ENCODE peak calls at places on chromosomes 3 and 15, in nine cellular contexts. One of them, this sample, is unnamed.

GRCh38 chr3:188433526-188433855 is 279.5 kb downstream of the LPP start:
- DNase-seq in BJ: no peak
- DNase-seq in H1: no peak
- DNase-seq in H7: no peak
- DNase-seq in activated naive CD4-positive, alpha-beta T cell treated with anti-CD3 and anti-CD28 coated beads for 36 hours: no peak
- DNase-seq in HEK293T: no peak
- DNase-seq in lung: no peak
- DNase-seq in AG08395: no peak
- DNase-seq in SK-MEL-5: no peak
- DNase-seq in this sample: no peak

GRCh38 chr3:73729969-73730440 is 105.3 kb upstream of the PDZRN3 start:
- DNase-seq in BJ: no peak
- DNase-seq in H1: no peak
- DNase-seq in H7: no peak
- DNase-seq in activated naive CD4-positive, alpha-beta T cell treated with anti-CD3 and anti-CD28 coated beads for 36 hours: no peak
- DNase-seq in HEK293T: no peak
- DNase-seq in lung: peak
- DNase-seq in AG08395: no peak
- DNase-seq in SK-MEL-5: no peak
- DNase-seq in this sample: no peak

GRCh38 chr3:141738636-141739363 is 702 bp downstream of the RNF7 start:
- DNase-seq in BJ: peak
- DNase-seq in H1: no peak
- DNase-seq in H7: peak
- DNase-seq in activated naive CD4-positive, alpha-beta T cell treated with anti-CD3 and anti-CD28 coated beads for 36 hours: peak
- DNase-seq in HEK293T: no peak
- DNase-seq in lung: no peak
- DNase-seq in AG08395: peak
- DNase-seq in SK-MEL-5: peak
- DNase-seq in this sample: no peak

GRCh38 chr3:104952587-104952986 is 414.1 kb upstream of the ALCAM start:
- DNase-seq in BJ: peak
- DNase-seq in H1: no peak
- DNase-seq in H7: no peak
- DNase-seq in activated naive CD4-positive, alpha-beta T cell treated with anti-CD3 and anti-CD28 coated beads for 36 hours: no peak
- DNase-seq in HEK293T: no peak
- DNase-seq in lung: peak
- DNase-seq in AG08395: peak
- DNase-seq in SK-MEL-5: peak
- DNase-seq in this sample: no peak

GRCh38 chr3:126963261-126964190 is 19.4 kb upstream of the PLXNA1 start:
- DNase-seq in BJ: no peak
- DNase-seq in H1: no peak
- DNase-seq in H7: no peak
- DNase-seq in activated naive CD4-positive, alpha-beta T cell treated with anti-CD3 and anti-CD28 coated beads for 36 hours: no peak
- DNase-seq in HEK293T: no peak
- DNase-seq in lung: no peak
- DNase-seq in AG08395: no peak
- DNase-seq in SK-MEL-5: no peak
- DNase-seq in this sample: no peak

GRCh38 chr15:39361497-39361896 is 219.4 kb upstream of the THBS1 start:
- DNase-seq in BJ: no peak
- DNase-seq in H1: no peak
- DNase-seq in H7: no peak
- DNase-seq in activated naive CD4-positive, alpha-beta T cell treated with anti-CD3 and anti-CD28 coated beads for 36 hours: no peak
- DNase-seq in HEK293T: no peak
- DNase-seq in lung: no peak
- DNase-seq in AG08395: no peak
- DNase-seq in SK-MEL-5: no peak
- DNase-seq in this sample: no peak

GRCh38 chr3:127427666-127428065 is 139.8 kb upstream of the PRR20G start:
- DNase-seq in BJ: no peak
- DNase-seq in H1: no peak
- DNase-seq in H7: no peak
- DNase-seq in activated naive CD4-positive, alpha-beta T cell treated with anti-CD3 and anti-CD28 coated beads for 36 hours: no peak
- DNase-seq in HEK293T: no peak
- DNase-seq in lung: no peak
- DNase-seq in AG08395: no peak
- DNase-seq in SK-MEL-5: no peak
- DNase-seq in this sample: no peak

GRCh38 chr3:158539414-158540014 is 31.5 kb upstream of the MLF1 start:
- DNase-seq in BJ: peak
- DNase-seq in H1: no peak
- DNase-seq in H7: no peak
- DNase-seq in activated naive CD4-positive, alpha-beta T cell treated with anti-CD3 and anti-CD28 coated beads for 36 hours: peak
- DNase-seq in HEK293T: peak
- DNase-seq in lung: no peak
- DNase-seq in AG08395: peak
- DNase-seq in SK-MEL-5: peak
- DNase-seq in this sample: no peak

GRCh38 chr15:62559049-62559733 is 394.1 kb upstream of the C2CD4B start:
- DNase-seq in BJ: peak
- DNase-seq in H1: no peak
- DNase-seq in H7: no peak
- DNase-seq in activated naive CD4-positive, alpha-beta T cell treated with anti-CD3 and anti-CD28 coated beads for 36 hours: no peak
- DNase-seq in HEK293T: no peak
- DNase-seq in lung: no peak
- DNase-seq in AG08395: peak
- DNase-seq in SK-MEL-5: no peak
- DNase-seq in this sample: no peak

GRCh38 chr3:177106184-177106583 is 91.1 kb downstream of the TBL1XR1 start:
- DNase-seq in BJ: no peak
- DNase-seq in H1: no peak
- DNase-seq in H7: no peak
- DNase-seq in activated naive CD4-positive, alpha-beta T cell treated with anti-CD3 and anti-CD28 coated beads for 36 hours: no peak
- DNase-seq in HEK293T: no peak
- DNase-seq in lung: no peak
- DNase-seq in AG08395: no peak
- DNase-seq in SK-MEL-5: no peak
- DNase-seq in this sample: no peak

GRCh38 chr3:35659808-35660207 is 20.5 kb downstream of the ARPP21 start:
- DNase-seq in BJ: no peak
- DNase-seq in H1: no peak
- DNase-seq in H7: no peak
- DNase-seq in activated naive CD4-positive, alpha-beta T cell treated with anti-CD3 and anti-CD28 coated beads for 36 hours: peak
- DNase-seq in HEK293T: no peak
- DNase-seq in lung: no peak
- DNase-seq in AG08395: no peak
- DNase-seq in SK-MEL-5: peak
- DNase-seq in this sample: no peak

GRCh38 chr15:82122754-82123400 is 77.1 kb upstream of the MEX3B start:
- DNase-seq in BJ: peak
- DNase-seq in H1: no peak
- DNase-seq in H7: no peak
- DNase-seq in activated naive CD4-positive, alpha-beta T cell treated with anti-CD3 and anti-CD28 coated beads for 36 hours: no peak
- DNase-seq in HEK293T: no peak
- DNase-seq in lung: no peak
- DNase-seq in AG08395: peak
- DNase-seq in SK-MEL-5: no peak
- DNase-seq in this sample: no peak

GRCh38 chr3:126881861-126882260 is 101.1 kb upstream of the PLXNA1 start:
- DNase-seq in BJ: no peak
- DNase-seq in H1: no peak
- DNase-seq in H7: no peak
- DNase-seq in activated naive CD4-positive, alpha-beta T cell treated with anti-CD3 and anti-CD28 coated beads for 36 hours: no peak
- DNase-seq in HEK293T: no peak
- DNase-seq in lung: no peak
- DNase-seq in AG08395: no peak
- DNase-seq in SK-MEL-5: no peak
- DNase-seq in this sample: no peak

GRCh38 chr3:72295276-72295973 is 510.5 kb upstream of the PROK2 start:
- DNase-seq in BJ: no peak
- DNase-seq in H1: no peak
- DNase-seq in H7: no peak
- DNase-seq in activated naive CD4-positive, alpha-beta T cell treated with anti-CD3 and anti-CD28 coated beads for 36 hours: no peak
- DNase-seq in HEK293T: no peak
- DNase-seq in lung: no peak
- DNase-seq in AG08395: no peak
- DNase-seq in SK-MEL-5: no peak
- DNase-seq in this sample: no peak

GRCh38 chr3:49689046-49689886 is at the start of the genes MST1 and RNF123:
- DNase-seq in BJ: no peak
- DNase-seq in H1: peak
- DNase-seq in H7: peak
- DNase-seq in activated naive CD4-positive, alpha-beta T cell treated with anti-CD3 and anti-CD28 coated beads for 36 hours: peak
- DNase-seq in HEK293T: peak
- DNase-seq in lung: peak
- DNase-seq in AG08395: peak
- DNase-seq in SK-MEL-5: peak
- DNase-seq in this sample: peak

GRCh38 chr3:119628816-119629445 is 31.2 kb downstream of the PLA1A start:
- DNase-seq in BJ: peak
- DNase-seq in H1: no peak
- DNase-seq in H7: no peak
- DNase-seq in activated naive CD4-positive, alpha-beta T cell treated with anti-CD3 and anti-CD28 coated beads for 36 hours: no peak
- DNase-seq in HEK293T: no peak
- DNase-seq in lung: no peak
- DNase-seq in AG08395: peak
- DNase-seq in SK-MEL-5: peak
- DNase-seq in this sample: peak

GRCh38 chr3:90091557-90091956 is 984.1 kb downstream of the EPHA3 start:
- DNase-seq in BJ: no peak
- DNase-seq in H1: no peak
- DNase-seq in H7: peak
- DNase-seq in activated naive CD4-positive, alpha-beta T cell treated with anti-CD3 and anti-CD28 coated beads for 36 hours: no peak
- DNase-seq in HEK293T: peak
- DNase-seq in lung: no peak
- DNase-seq in AG08395: peak
- DNase-seq in SK-MEL-5: peak
- DNase-seq in this sample: no peak

GRCh38 chr3:106176734-106177133 is 307.9 kb upstream of the CBLB start:
- DNase-seq in BJ: no peak
- DNase-seq in H1: no peak
- DNase-seq in H7: no peak
- DNase-seq in activated naive CD4-positive, alpha-beta T cell treated with anti-CD3 and anti-CD28 coated beads for 36 hours: peak
- DNase-seq in HEK293T: no peak
- DNase-seq in lung: no peak
- DNase-seq in AG08395: no peak
- DNase-seq in SK-MEL-5: peak
- DNase-seq in this sample: no peak

GRCh38 chr3:139935071-139935865 is at the start of gene CLSTN2:
- DNase-seq in BJ: no peak
- DNase-seq in H1: no peak
- DNase-seq in H7: peak
- DNase-seq in activated naive CD4-positive, alpha-beta T cell treated with anti-CD3 and anti-CD28 coated beads for 36 hours: peak
- DNase-seq in HEK293T: peak
- DNase-seq in lung: no peak
- DNase-seq in AG08395: peak
- DNase-seq in SK-MEL-5: peak
- DNase-seq in this sample: no peak

GRCh38 chr15:68158046-68158628 is 47.0 kb downstream of the CALML4 start:
- DNase-seq in BJ: no peak
- DNase-seq in H1: no peak
- DNase-seq in H7: no peak
- DNase-seq in activated naive CD4-positive, alpha-beta T cell treated with anti-CD3 and anti-CD28 coated beads for 36 hours: no peak
- DNase-seq in HEK293T: no peak
- DNase-seq in lung: no peak
- DNase-seq in AG08395: no peak
- DNase-seq in SK-MEL-5: no peak
- DNase-seq in this sample: no peak

GRCh38 chr3:43691120-43692002 is 623 bp downstream of the ABHD5 start:
- DNase-seq in BJ: no peak
- DNase-seq in H1: no peak
- DNase-seq in H7: peak
- DNase-seq in activated naive CD4-positive, alpha-beta T cell treated with anti-CD3 and anti-CD28 coated beads for 36 hours: peak
- DNase-seq in HEK293T: peak
- DNase-seq in lung: peak
- DNase-seq in AG08395: peak
- DNase-seq in SK-MEL-5: peak
- DNase-seq in this sample: peak

GRCh38 chr15:65904301-65904700 is 35.0 kb downstream of the RAB11A start:
- DNase-seq in BJ: no peak
- DNase-seq in H1: no peak
- DNase-seq in H7: no peak
- DNase-seq in activated naive CD4-positive, alpha-beta T cell treated with anti-CD3 and anti-CD28 coated beads for 36 hours: no peak
- DNase-seq in HEK293T: no peak
- DNase-seq in lung: peak
- DNase-seq in AG08395: no peak
- DNase-seq in SK-MEL-5: no peak
- DNase-seq in this sample: no peak

GRCh38 chr3:123312331-123313265 is 110.9 kb downstream of the SEC22A start:
- DNase-seq in BJ: no peak
- DNase-seq in H1: no peak
- DNase-seq in H7: no peak
- DNase-seq in activated naive CD4-positive, alpha-beta T cell treated with anti-CD3 and anti-CD28 coated beads for 36 hours: no peak
- DNase-seq in HEK293T: no peak
- DNase-seq in lung: no peak
- DNase-seq in AG08395: no peak
- DNase-seq in SK-MEL-5: no peak
- DNase-seq in this sample: no peak

GRCh38 chr15:55074431-55074830 is 122.3 kb downstream of the RSL24D1 start:
- DNase-seq in BJ: no peak
- DNase-seq in H1: no peak
- DNase-seq in H7: no peak
- DNase-seq in activated naive CD4-positive, alpha-beta T cell treated with anti-CD3 and anti-CD28 coated beads for 36 hours: no peak
- DNase-seq in HEK293T: no peak
- DNase-seq in lung: no peak
- DNase-seq in AG08395: no peak
- DNase-seq in SK-MEL-5: no peak
- DNase-seq in this sample: no peak

GRCh38 chr15:52318729-52319500 is 23.3 kb upstream of the MYO5C start:
- DNase-seq in BJ: no peak
- DNase-seq in H1: no peak
- DNase-seq in H7: no peak
- DNase-seq in activated naive CD4-positive, alpha-beta T cell treated with anti-CD3 and anti-CD28 coated beads for 36 hours: no peak
- DNase-seq in HEK293T: no peak
- DNase-seq in lung: peak
- DNase-seq in AG08395: no peak
- DNase-seq in SK-MEL-5: no peak
- DNase-seq in this sample: no peak

GRCh38 chr15:43230640-43231115 is 9.9 kb upstream of the EPB42 start:
- DNase-seq in BJ: no peak
- DNase-seq in H1: no peak
- DNase-seq in H7: no peak
- DNase-seq in activated naive CD4-positive, alpha-beta T cell treated with anti-CD3 and anti-CD28 coated beads for 36 hours: no peak
- DNase-seq in HEK293T: no peak
- DNase-seq in lung: no peak
- DNase-seq in AG08395: peak
- DNase-seq in SK-MEL-5: peak
- DNase-seq in this sample: no peak

GRCh38 chr3:70011582-70011981 is 12.0 kb downstream of the SAMMSON start:
- DNase-seq in BJ: no peak
- DNase-seq in H1: no peak
- DNase-seq in H7: no peak
- DNase-seq in activated naive CD4-positive, alpha-beta T cell treated with anti-CD3 and anti-CD28 coated beads for 36 hours: no peak
- DNase-seq in HEK293T: no peak
- DNase-seq in lung: no peak
- DNase-seq in AG08395: no peak
- DNase-seq in SK-MEL-5: no peak
- DNase-seq in this sample: no peak

GRCh38 chr15:57388199-57388863 is 12.0 kb downstream of the CGNL1 start:
- DNase-seq in BJ: no peak
- DNase-seq in H1: no peak
- DNase-seq in H7: no peak
- DNase-seq in activated naive CD4-positive, alpha-beta T cell treated with anti-CD3 and anti-CD28 coated beads for 36 hours: no peak
- DNase-seq in HEK293T: no peak
- DNase-seq in lung: no peak
- DNase-seq in AG08395: no peak
- DNase-seq in SK-MEL-5: no peak
- DNase-seq in this sample: no peak

This sample was measured in ascending aorta.